ENCODE peak calls at places on chromosomes 12 and 14, in six cellular contexts. I, F, V, X, H and P are unnamed samples.

GRCh38 chr12:2076728-2077127 is 23.9 kb downstream of the CACNA1C start:
- DNase-seq in I (no peak), F (no peak), V (no peak), X (no peak), H (no peak), P (no peak)

GRCh38 chr14:104202259-104203070 is 64.1 kb downstream of the KIF26A start:
- DNase-seq in I (no peak), F (peak; percentile 74), V (no peak), X (no peak), H (no peak), P (peak; percentile 70)

GRCh38 chr14:77025744-77026165 is 2.8 kb downstream of the IRF2BPL start:
- DNase-seq in I (no peak), F (no peak), V (no peak), X (no peak), H (no peak), P (peak; percentile 52)

GRCh38 chr14:29311983-29312382 is 545.4 kb downstream of the FOXG1 start:
- DNase-seq in I (no peak), F (no peak), V (no peak), X (peak; percentile 59), H (no peak), P (no peak)

GRCh38 chr14:37889087-37889486 is 293.7 kb downstream of the TTC6 start:
- DNase-seq in I (no peak), F (no peak), V (no peak), X (no peak), H (no peak), P (no peak)

GRCh38 chr12:116318738-116319050 is 41.2 kb upstream of the MED13L start:
- DNase-seq in I (no peak), F (no peak), V (peak; percentile 40), X (no peak), H (no peak), P (peak; percentile 46)

GRCh38 chr12:33116284-33116683 is 219.7 kb upstream of the PKP2 start:
- DNase-seq in I (no peak), F (no peak), V (no peak), X (no peak), H (no peak), P (no peak)

GRCh38 chr14:104109731-104110361 is 24.3 kb downstream of the ASPG start:
- DNase-seq in I (peak; percentile 16), F (peak; percentile 43), V (no peak), X (no peak), H (no peak), P (peak; percentile 4)

GRCh38 chr14:100362311-100362927 is 39.3 kb downstream of the SLC25A47 start:
- DNase-seq in I (no peak), F (no peak), V (no peak), X (no peak), H (peak; percentile 46), P (no peak)

GRCh38 chr12:56188786-56189335 is 422 bp downstream of the SMARCC2 start:
- DNase-seq in I (no peak), F (no peak), V (no peak), X (no peak), H (no peak), P (no peak)

GRCh38 chr12:104681012-104681690 is 224.4 kb downstream of the CHST11 start:
- DNase-seq in I (no peak), F (no peak), V (no peak), X (no peak), H (no peak), P (no peak)

GRCh38 chr14:62162998-62163589 is 400.9 kb downstream of the SNAPC1 start:
- DNase-seq in I (no peak), F (no peak), V (no peak), X (peak; percentile 27), H (no peak), P (no peak)

GRCh38 chr12:124411291-124411878 is 116.5 kb downstream of the RFLNA start:
- DNase-seq in I (peak; percentile 53), F (no peak), V (peak; percentile 86), X (peak; percentile 95), H (peak; percentile 89), P (no peak)

GRCh38 chr12:78034025-78034424 is 203.3 kb downstream of the NAV3 start:
- DNase-seq in I (no peak), F (no peak), V (no peak), X (no peak), H (no peak), P (no peak)

GRCh38 chr14:54253195-54253947 is 143.4 kb upstream of the CDKN3 start:
- DNase-seq in I (no peak), F (no peak), V (no peak), X (peak; percentile 98), H (peak; percentile 36), P (no peak)

GRCh38 chr14:100022772-100023451 is 42.3 kb upstream of the EVL start:
- DNase-seq in I (no peak), F (no peak), V (peak; percentile 62), X (peak; percentile 84), H (no peak), P (no peak)

GRCh38 chr12:116601524-116601923 is 42.3 kb downstream of the MAP1LC3B2 start:
- DNase-seq in I (no peak), F (no peak), V (no peak), X (peak; percentile 22), H (no peak), P (no peak)

GRCh38 chr12:95908573-95908972 is 33.8 kb downstream of the CCDC38 start:
- DNase-seq in I (no peak), F (no peak), V (no peak), X (peak; percentile 30), H (no peak), P (no peak)

GRCh38 chr14:24605435-24606190 is 3.9 kb downstream of the GZMH start:
- DNase-seq in I (peak; percentile 41), F (no peak), V (no peak), X (no peak), H (no peak), P (peak; percentile 34)

GRCh38 chr12:79071498-79071897 is 206.9 kb downstream of the SYT1 start:
- DNase-seq in I (no peak), F (no peak), V (no peak), X (no peak), H (no peak), P (no peak)

GRCh38 chr12:124441443-124442190 is 125.8 kb downstream of the NCOR2 start:
- DNase-seq in I (no peak), F (no peak), V (no peak), X (peak; percentile 98), H (peak; percentile 72), P (no peak)

GRCh38 chr14:56412453-56413434 is 166.9 kb upstream of the TMEM260 start:
- DNase-seq in I (no peak), F (no peak), V (no peak), X (peak; percentile 4), H (no peak), P (no peak)

GRCh38 chr12:65765436-65765813 is 58.9 kb upstream of the HMGA2 start:
- DNase-seq in I (no peak), F (no peak), V (no peak), X (peak; percentile 96), H (no peak), P (no peak)

GRCh38 chr12:78641837-78642423 is 222.6 kb upstream of the SYT1 start:
- DNase-seq in I (no peak), F (no peak), V (no peak), X (no peak), H (no peak), P (no peak)

GRCh38 chr14:50228313-50228712 is 3.1 kb downstream of the SOS2 start:
- DNase-seq in I (no peak), F (no peak), V (no peak), X (no peak), H (no peak), P (no peak)

GRCh38 chr14:50229646-50230045 is 1.7 kb downstream of the SOS2 start:
- DNase-seq in I (no peak), F (no peak), V (no peak), X (no peak), H (no peak), P (no peak)

GRCh38 chr14:50225067-50225973 is 6.1 kb downstream of the SOS2 start:
- DNase-seq in I (no peak), F (no peak), V (no peak), X (peak; percentile 88), H (peak; percentile 36), P (peak; percentile 15)

GRCh38 chr14:50222061-50222613 is 9.2 kb downstream of the SOS2 start:
- DNase-seq in I (no peak), F (no peak), V (no peak), X (peak; percentile 3), H (no peak), P (no peak)

GRCh38 chr14:50225974-50226297 is 5.4 kb downstream of the SOS2 start:
- DNase-seq in I (no peak), F (no peak), V (no peak), X (no peak), H (no peak), P (no peak)
- H3K27ac ChIP-seq in I (no peak overlapping the region), F (peak overlapping the region; percentile 68), V (peak overlapping the region; percentile 60), X (no peak overlapping the region), H (no peak overlapping the region), P (peak overlapping the region; percentile 67)

DNA sequence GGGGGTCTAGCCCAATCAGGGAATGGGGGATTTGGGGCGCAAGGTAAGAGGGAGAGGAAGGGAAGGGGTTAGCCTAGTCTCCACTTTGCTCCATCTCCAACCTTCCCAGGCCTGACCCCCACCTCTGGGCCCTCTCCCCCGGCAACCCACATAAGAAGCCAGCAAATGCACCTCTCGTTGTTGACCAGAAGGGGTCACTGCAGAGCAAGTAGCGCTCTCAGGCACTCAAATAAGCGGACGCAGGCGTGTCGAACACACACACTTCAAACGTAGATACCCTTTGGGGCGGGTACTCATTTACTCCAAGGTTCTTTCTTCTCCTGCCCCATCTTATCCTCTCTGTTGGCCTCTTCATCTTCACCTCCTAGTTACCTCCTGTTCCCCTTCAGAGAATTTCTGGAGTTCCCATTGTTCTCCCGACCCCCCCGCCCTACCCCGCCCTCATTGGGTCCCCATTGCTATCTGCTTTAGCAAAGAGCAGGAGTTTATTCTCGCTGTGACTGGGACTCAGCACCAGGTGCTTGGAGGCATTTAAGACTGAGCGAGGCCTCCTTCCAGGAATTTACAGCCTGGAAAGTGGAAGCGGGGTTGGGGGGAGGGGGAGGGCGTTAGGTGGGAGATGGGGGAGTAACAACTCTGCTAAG is 1.5 kb upstream of the SRRM4 start:
- DNase-seq in I (peak; percentile 28), F (no peak), V (no peak), X (peak; percentile 2), H (no peak), P (peak; percentile 52)
- TF ChIP-seq CTCF in I (peak; percentile 45), F (peak; percentile 36), V (peak; percentile 17), X (peak; percentile 41), H (peak; percentile 46), P (peak; percentile 57)

DNA sequence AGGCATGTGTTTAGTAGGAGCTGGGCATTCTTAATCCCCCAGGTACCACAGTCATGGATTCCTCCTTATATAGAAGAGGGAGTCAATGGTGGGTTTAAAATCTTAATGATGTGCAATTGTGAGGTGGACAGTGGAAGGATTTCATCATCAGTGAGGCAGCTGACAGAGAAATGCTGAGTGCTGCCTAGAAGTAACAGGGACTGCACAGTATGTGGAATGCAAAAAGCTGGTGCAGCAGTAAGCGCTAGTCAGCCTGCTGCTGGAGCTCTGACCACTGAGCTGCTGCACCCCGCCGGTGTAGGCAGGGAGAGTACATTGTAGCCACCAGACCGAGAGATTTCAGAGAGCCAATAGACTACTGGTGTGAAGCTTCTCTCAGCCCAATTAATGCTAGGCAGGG is 80.5 kb upstream of the DACT1 start:
- DNase-seq in I (no peak), F (no peak), V (no peak), X (no peak), H (no peak), P (no peak)
- H3K27ac ChIP-seq in I (no peak overlapping the region), F (no peak overlapping the region), V (no peak overlapping the region), X (no peak overlapping the region), H (no peak overlapping the region), P (no peak overlapping the region)

DNA sequence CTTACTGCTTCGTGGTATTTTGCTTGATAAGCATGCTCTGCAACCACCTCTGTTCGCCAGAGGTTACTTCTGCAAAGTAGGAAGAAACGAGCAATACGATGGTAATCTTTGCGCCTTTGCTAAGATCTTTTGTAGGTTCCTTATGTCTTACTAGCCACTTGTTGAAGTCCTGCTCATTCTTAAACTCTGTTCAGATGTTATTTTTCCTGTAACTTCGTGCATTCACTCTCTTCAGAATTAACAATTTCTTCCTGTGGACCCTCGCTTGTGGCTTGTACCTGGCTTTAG is 786 bp upstream of the M6PR start:
- DNase-seq in I (no peak), F (no peak), V (no peak), X (no peak), H (no peak), P (no peak)
- TF ChIP-seq CTCF in I (no peak), F (no peak), V (no peak), X (no peak), H (no peak), P (no peak)